ENCODE peak calls at places on chromosome X, in five cellular contexts. O, Y, Z, J and P are unnamed samples.

GRCh38 chrX:120559799-120560198 is 963 bp downstream of the CUL4B start:
- DNase-seq in O (no peak), Y (no peak), Z (no peak), J (no peak), P (no peak)

GRCh38 chrX:56978172-56978571 is 17.2 kb downstream of the SPIN3 start:
- DNase-seq in O (peak; percentile 9), Y (no peak), Z (no peak), J (peak; percentile 44), P (no peak)

GRCh38 chrX:19761554-19762295 is 125.7 kb downstream of the SH3KBP1 start:
- DNase-seq in O (no peak), Y (no peak), Z (no peak), J (no peak), P (no peak)

GRCh38 chrX:47573334-47574095 is 8.7 kb upstream of the TIMP1 start:
- DNase-seq in O (peak; percentile 73), Y (no peak), Z (no peak), J (peak; percentile 73), P (peak; percentile 80)

GRCh38 chrX:6184900-6185515 is 43.7 kb downstream of the NLGN4X start:
- DNase-seq in O (no peak), Y (no peak), Z (no peak), J (no peak), P (no peak)

GRCh38 chrX:46935295-46935694 is 23.1 kb downstream of the JADE3 start:
- DNase-seq in O (no peak), Y (no peak), Z (no peak), J (no peak), P (no peak)

GRCh38 chrX:40474205-40474626 is 106.6 kb upstream of the ATP6AP2 start:
- DNase-seq in O (no peak), Y (no peak), Z (no peak), J (peak; percentile 4), P (no peak)

GRCh38 chrX:4579480-4579879 is 866.0 kb upstream of the PRKX start:
- DNase-seq in O (no peak), Y (no peak), Z (no peak), J (no peak), P (no peak)

GRCh38 chrX:446243-446642 is 59.5 kb upstream of the PPP2R3B start:
- DNase-seq in O (no peak), Y (peak; percentile 4), Z (no peak), J (no peak), P (no peak)

GRCh38 chrX:97400492-97400891 is 516.8 kb downstream of the RPA4 start:
- DNase-seq in O (no peak), Y (no peak), Z (no peak), J (no peak), P (no peak)

GRCh38 chrX:81082649-81083048 is 119.1 kb downstream of the HMGN5 start:
- DNase-seq in O (no peak), Y (no peak), Z (no peak), J (no peak), P (no peak)

GRCh38 chrX:155148724-155149537 is 67.3 kb upstream of the VBP1 start:
- DNase-seq in O (no peak), Y (no peak), Z (no peak), J (peak; percentile 11), P (no peak)

GRCh38 chrX:4451591-4451990 is 738.1 kb upstream of the PRKX start:
- DNase-seq in O (no peak), Y (no peak), Z (no peak), J (no peak), P (no peak)

GRCh38 chrX:38563006-38563405 is 1.7 kb downstream of the TSPAN7 start:
- DNase-seq in O (no peak), Y (no peak), Z (no peak), J (no peak), P (no peak)

GRCh38 chrX:133369065-133369464 is 46.2 kb downstream of the GPC4 start:
- DNase-seq in O (no peak), Y (no peak), Z (no peak), J (no peak), P (no peak)
- H3K4me1 ChIP-seq in O (no peaks in the 10 kb centered on the region), Y (no peaks in the 10 kb centered on the region), Z (no peaks in the 10 kb centered on the region), J (no peaks in the 10 kb centered on the region), P (no peaks in the 10 kb centered on the region)

DNA sequence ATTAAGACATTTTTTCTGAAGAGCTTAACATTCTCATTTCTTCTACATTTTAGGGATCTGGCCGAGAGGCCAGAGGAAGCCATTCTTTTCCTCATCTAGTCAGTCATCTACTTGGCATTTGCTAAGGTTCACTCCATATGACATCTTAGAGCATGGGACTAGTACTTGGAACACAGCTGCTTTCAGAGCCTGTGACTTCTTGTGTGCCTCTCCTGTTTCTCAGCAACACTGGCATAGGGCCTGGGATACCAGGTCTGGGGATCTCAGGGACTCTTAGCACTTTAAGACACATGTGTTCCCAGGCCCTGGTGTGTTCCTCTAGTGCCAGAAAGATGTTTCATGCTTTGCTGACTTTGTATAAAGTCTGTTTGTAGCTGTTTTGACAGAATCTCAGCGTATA is 7.3 kb downstream of the PLP1 start:
- DNase-seq in O (no peak), Y (no peak), Z (no peak), J (peak; percentile 11), P (no peak)
- H3K4me1 ChIP-seq in O (no peaks in the 10 kb centered on the region), Y (no peaks in the 10 kb centered on the region), Z (no peaks in the 10 kb centered on the region), J (no peaks in the 10 kb centered on the region), P (no peaks in the 10 kb centered on the region)

GRCh38 chrX:45771560-45772340 is 571.1 kb upstream of the DIPK2B start:
- DNase-seq in O (peak; percentile 12), Y (peak; percentile 86), Z (no peak), J (peak; percentile 80), P (no peak)
- H3K4me1 ChIP-seq in O (peaks cover 5% of the 10 kb centered on the region), Y (peaks cover 37% of the 10 kb centered on the region), Z (peaks cover 32% of the 10 kb centered on the region), J (peaks cover 6% of the 10 kb centered on the region), P (peaks cover 41% of the 10 kb centered on the region)

DNA sequence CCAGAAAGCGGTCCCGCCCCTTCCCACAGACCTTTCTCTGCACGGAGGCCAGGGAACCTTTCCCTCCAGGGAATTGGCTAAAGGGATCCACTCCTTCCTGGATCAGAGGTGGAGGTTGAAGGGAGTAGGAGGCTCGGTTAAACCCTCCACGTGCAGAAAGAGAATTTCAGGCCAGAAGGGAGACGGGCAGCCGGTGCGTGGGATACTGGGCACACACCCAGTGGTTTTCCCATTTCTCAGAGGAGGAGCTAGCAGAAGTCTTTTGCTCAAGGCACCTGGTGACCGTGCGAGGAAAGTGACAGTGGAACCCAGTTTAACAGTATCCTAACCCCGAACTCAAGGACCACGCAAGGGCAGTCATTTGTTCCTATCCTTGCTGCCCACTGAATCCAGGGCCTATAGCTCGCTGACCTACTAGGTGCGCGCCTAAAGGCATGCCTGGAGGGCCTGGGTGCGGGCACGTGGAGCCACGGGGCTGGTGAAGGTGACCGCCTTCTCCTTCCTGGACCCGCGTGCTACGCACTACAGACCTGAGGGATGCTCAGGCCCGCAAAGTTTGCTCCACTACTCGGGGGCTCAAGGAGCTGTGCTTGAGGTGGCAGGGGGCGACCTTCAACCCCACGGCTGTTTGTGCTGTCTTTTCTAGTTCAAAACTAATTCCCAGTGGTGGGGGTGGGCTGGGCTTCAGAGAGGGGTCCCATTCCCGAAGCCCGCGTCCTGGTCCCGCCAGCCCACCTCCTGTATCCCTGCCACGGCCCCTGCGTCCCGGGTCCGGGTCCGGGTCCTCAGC is 584 bp upstream of the AFF2 start:
- DNase-seq in O (no peak), Y (peak; percentile 74), Z (no peak), J (no peak), P (no peak)
- H3K4me1 ChIP-seq in O (no peaks in the 10 kb centered on the region), Y (peaks cover 16% of the 10 kb centered on the region), Z (peaks cover 4% of the 10 kb centered on the region), J (no peaks in the 10 kb centered on the region), P (no peaks in the 10 kb centered on the region)